ENCODE peak calls at places on chromosomes 16 and 17, in nine cellular contexts. One of them, this sample, is unnamed. For H3K9me3, the result is how much of the 10 kb centered on the place peaks cover.

GRCh38 chr17:73247728-73248127 is 14.0 kb downstream of the CPSF4L start:
- DNase-seq in tibial nerve: no peak
- DNase-seq in heart right ventricle: no peak
- DNase-seq in fibroblast of lung: no peak
- DNase-seq in K562: no peak
- DNase-seq in A549: peak
- DNase-seq in neural progenitor cell: no peak
- DNase-seq in suprapubic skin: no peak
- DNase-seq in tibial artery: no peak
- DNase-seq in this sample: no peak

GRCh38 chr17:75842963-75843576 is 1.1 kb downstream of the UNC13D start:
- DNase-seq in K562: peak
- DNase-seq in fibroblast of lung: no peak
- DNase-seq in suprapubic skin: no peak
- DNase-seq in heart right ventricle: no peak
- DNase-seq in A549: no peak
- DNase-seq in tibial nerve: no peak
- DNase-seq in neural progenitor cell: no peak
- DNase-seq in tibial artery: no peak
- DNase-seq in this sample: no peak

GRCh38 chr17:67994827-67995567 is 1.3 kb downstream of the C17orf58 start:
- DNase-seq in neural progenitor cell: no peak
- DNase-seq in fibroblast of lung: peak
- DNase-seq in heart right ventricle: no peak
- DNase-seq in tibial nerve: no peak
- DNase-seq in tibial artery: no peak
- DNase-seq in K562: no peak
- DNase-seq in suprapubic skin: no peak
- DNase-seq in A549: peak
- DNase-seq in this sample: peak

GRCh38 chr16:86517652-86518258 is 7.4 kb downstream of the FOXF1 start:
- DNase-seq in heart right ventricle: peak
- DNase-seq in fibroblast of lung: peak
- DNase-seq in K562: peak
- DNase-seq in tibial artery: peak
- DNase-seq in tibial nerve: peak
- DNase-seq in neural progenitor cell: peak
- DNase-seq in A549: peak
- DNase-seq in suprapubic skin: no peak
- DNase-seq in this sample: peak

GRCh38 chr16:9055115-9055514 is 36.3 kb upstream of the HAPSTR1 start:
- DNase-seq in tibial nerve: no peak
- DNase-seq in tibial artery: no peak
- DNase-seq in K562: no peak
- DNase-seq in fibroblast of lung: no peak
- DNase-seq in neural progenitor cell: no peak
- DNase-seq in heart right ventricle: no peak
- DNase-seq in A549: no peak
- DNase-seq in suprapubic skin: no peak
- DNase-seq in this sample: no peak

GRCh38 chr17:76586741-76587487 is 1.3 kb upstream of the ST6GALNAC2 start:
- DNase-seq in heart right ventricle: no peak
- DNase-seq in tibial artery: no peak
- DNase-seq in fibroblast of lung: no peak
- DNase-seq in suprapubic skin: no peak
- DNase-seq in tibial nerve: no peak
- DNase-seq in K562: no peak
- DNase-seq in neural progenitor cell: peak
- DNase-seq in A549: no peak
- DNase-seq in this sample: peak

GRCh38 chr17:64707077-64707591 is 45.0 kb upstream of the SMURF2 start:
- DNase-seq in tibial nerve: peak
- DNase-seq in heart right ventricle: peak
- DNase-seq in neural progenitor cell: no peak
- DNase-seq in fibroblast of lung: peak
- DNase-seq in K562: no peak
- DNase-seq in tibial artery: peak
- DNase-seq in suprapubic skin: peak
- DNase-seq in A549: peak
- DNase-seq in this sample: peak

GRCh38 chr16:89925596-89926079 is 2.5 kb downstream of the TUBB3 start:
- DNase-seq in tibial nerve: no peak
- DNase-seq in tibial artery: no peak
- DNase-seq in heart right ventricle: no peak
- DNase-seq in fibroblast of lung: no peak
- DNase-seq in A549: no peak
- DNase-seq in K562: no peak
- DNase-seq in suprapubic skin: no peak
- DNase-seq in neural progenitor cell: peak
- DNase-seq in this sample: no peak

GRCh38 chr16:29972500-29972899 is 1.2 kb upstream of the TAOK2 start:
- DNase-seq in heart right ventricle: no peak
- DNase-seq in A549: no peak
- DNase-seq in K562: no peak
- DNase-seq in suprapubic skin: no peak
- DNase-seq in fibroblast of lung: no peak
- DNase-seq in neural progenitor cell: no peak
- DNase-seq in tibial artery: peak
- DNase-seq in tibial nerve: no peak
- DNase-seq in this sample: no peak

GRCh38 chr17:12302711-12303110 is 282.0 kb downstream of the MAP2K4 start:
- DNase-seq in heart right ventricle: no peak
- DNase-seq in K562: no peak
- DNase-seq in fibroblast of lung: no peak
- DNase-seq in A549: no peak
- DNase-seq in suprapubic skin: no peak
- DNase-seq in tibial artery: no peak
- DNase-seq in tibial nerve: no peak
- DNase-seq in neural progenitor cell: no peak
- DNase-seq in this sample: no peak

GRCh38 chr17:61335845-61336655 is 63.6 kb upstream of the TBX2 start:
- DNase-seq in suprapubic skin: no peak
- DNase-seq in fibroblast of lung: peak
- DNase-seq in neural progenitor cell: no peak
- DNase-seq in K562: no peak
- DNase-seq in tibial nerve: no peak
- DNase-seq in A549: peak
- DNase-seq in tibial artery: no peak
- DNase-seq in heart right ventricle: peak
- DNase-seq in this sample: peak

GRCh38 chr16:81449899-81450608 is 5.4 kb downstream of the CMIP start:
- DNase-seq in suprapubic skin: no peak
- DNase-seq in A549: no peak
- DNase-seq in tibial nerve: no peak
- DNase-seq in neural progenitor cell: no peak
- DNase-seq in tibial artery: no peak
- DNase-seq in fibroblast of lung: no peak
- DNase-seq in K562: no peak
- DNase-seq in heart right ventricle: no peak
- DNase-seq in this sample: no peak

GRCh38 chr17:21287703-21288449 is 3.4 kb downstream of the MAP2K3 start:
- DNase-seq in neural progenitor cell: no peak
- DNase-seq in K562: no peak
- DNase-seq in suprapubic skin: peak
- DNase-seq in heart right ventricle: peak
- DNase-seq in fibroblast of lung: peak
- DNase-seq in tibial nerve: peak
- DNase-seq in A549: peak
- DNase-seq in tibial artery: peak
- DNase-seq in this sample: peak

DNA sequence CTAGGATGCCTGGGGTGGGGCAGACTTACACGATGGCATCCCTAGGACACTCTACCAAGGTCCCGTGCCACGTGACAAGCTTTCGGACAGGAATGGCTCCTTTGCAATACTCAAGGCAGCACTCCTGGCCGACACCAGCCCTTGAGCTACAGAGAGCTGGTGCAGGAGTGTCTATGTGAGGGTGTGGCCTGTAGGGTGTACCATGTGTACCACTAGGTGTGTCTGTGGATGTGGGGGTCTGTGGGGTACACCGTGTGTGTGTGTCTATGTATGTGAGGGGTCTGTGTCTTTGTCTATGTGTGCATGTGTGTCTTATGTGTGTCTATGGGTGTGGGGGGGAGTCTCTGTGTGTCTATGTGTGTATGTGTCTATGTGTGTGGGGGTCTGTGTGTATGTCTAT is 1.9 kb upstream of the TLE7 start:
- DNase-seq in tibial artery: no peak
- DNase-seq in heart right ventricle: no peak
- DNase-seq in neural progenitor cell: no peak
- DNase-seq in fibroblast of lung: no peak
- DNase-seq in tibial nerve: no peak
- DNase-seq in suprapubic skin: no peak
- DNase-seq in A549: no peak
- DNase-seq in K562: no peak
- DNase-seq in this sample: no peak
- H3K9me3 ChIP-seq in tibial artery: half or more
- H3K9me3 ChIP-seq in heart right ventricle: under half
- H3K9me3 ChIP-seq in neural progenitor cell: under half
- H3K9me3 ChIP-seq in fibroblast of lung: under half
- H3K9me3 ChIP-seq in tibial nerve: under half
- H3K9me3 ChIP-seq in suprapubic skin: under half
- H3K9me3 ChIP-seq in A549: half or more
- H3K9me3 ChIP-seq in K562: under half
- H3K9me3 ChIP-seq in this sample: under half

GRCh38 chr16:49622421-49623402 is 233.2 kb downstream of the ZNF423 start:
- DNase-seq in heart right ventricle: no peak
- DNase-seq in tibial artery: peak
- DNase-seq in fibroblast of lung: no peak
- DNase-seq in K562: no peak
- DNase-seq in suprapubic skin: peak
- DNase-seq in neural progenitor cell: no peak
- DNase-seq in A549: no peak
- DNase-seq in tibial nerve: no peak
- DNase-seq in this sample: no peak
- H3K27ac ChIP-seq in heart right ventricle: no peak
- H3K27ac ChIP-seq in tibial artery: no peak
- H3K27ac ChIP-seq in fibroblast of lung: no peak
- H3K27ac ChIP-seq in K562: no peak
- H3K27ac ChIP-seq in suprapubic skin: no peak
- H3K27ac ChIP-seq in neural progenitor cell: no peak
- H3K27ac ChIP-seq in A549: no peak
- H3K27ac ChIP-seq in tibial nerve: no peak
- H3K27ac ChIP-seq in this sample: no peak

DNA sequence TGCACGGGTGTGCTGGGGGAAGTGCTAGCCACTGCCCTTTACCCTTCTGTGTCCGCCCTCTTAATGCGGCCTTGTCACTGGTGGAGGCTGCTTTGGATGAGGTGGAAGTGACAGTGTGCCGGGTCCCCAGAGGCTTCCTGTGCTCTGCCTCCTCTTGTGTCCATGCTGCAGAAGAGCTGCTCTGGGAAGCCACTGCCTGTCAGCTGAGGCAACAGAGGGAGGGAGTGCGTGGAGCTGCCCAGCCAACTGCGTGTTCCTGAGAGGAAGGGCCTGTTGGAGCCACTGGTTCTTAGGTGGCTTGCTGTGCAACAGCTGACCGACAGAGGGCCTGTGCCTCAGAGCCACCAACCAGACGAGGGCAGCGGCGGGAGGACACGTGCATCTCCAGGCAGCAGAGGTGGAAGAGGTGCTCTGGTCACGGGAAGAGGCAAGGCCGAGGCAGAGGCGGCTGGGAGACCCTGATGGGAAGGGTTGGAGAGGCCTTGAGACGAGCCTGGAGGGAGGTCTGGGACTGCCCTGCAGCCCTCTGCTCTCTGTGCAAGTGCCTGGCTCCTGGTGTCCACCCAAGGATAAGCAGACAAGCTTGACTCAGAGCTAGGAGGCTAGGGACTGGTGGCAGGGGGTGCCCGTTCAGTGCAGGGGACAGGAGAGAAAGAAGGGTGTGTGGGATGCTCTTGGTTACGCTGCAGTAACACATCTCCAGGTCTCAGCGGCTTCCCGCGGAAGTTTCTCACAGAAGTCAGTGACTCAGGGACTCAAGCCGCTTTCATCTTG is 25.4 kb downstream of the B9D1 start:
- DNase-seq in fibroblast of lung: peak
- DNase-seq in K562: no peak
- DNase-seq in tibial nerve: no peak
- DNase-seq in neural progenitor cell: peak
- DNase-seq in heart right ventricle: no peak
- DNase-seq in A549: peak
- DNase-seq in suprapubic skin: no peak
- DNase-seq in tibial artery: no peak
- DNase-seq in this sample: no peak
- TF ChIP-seq CTCF in fibroblast of lung: no peak
- TF ChIP-seq CTCF in K562: peak
- TF ChIP-seq CTCF in tibial nerve: peak
- TF ChIP-seq CTCF in neural progenitor cell: peak
- TF ChIP-seq CTCF in heart right ventricle: no peak
- TF ChIP-seq CTCF in A549: no peak
- TF ChIP-seq CTCF in suprapubic skin: peak
- TF ChIP-seq CTCF in tibial artery: no peak
- TF ChIP-seq CTCF in this sample: peak

DNA sequence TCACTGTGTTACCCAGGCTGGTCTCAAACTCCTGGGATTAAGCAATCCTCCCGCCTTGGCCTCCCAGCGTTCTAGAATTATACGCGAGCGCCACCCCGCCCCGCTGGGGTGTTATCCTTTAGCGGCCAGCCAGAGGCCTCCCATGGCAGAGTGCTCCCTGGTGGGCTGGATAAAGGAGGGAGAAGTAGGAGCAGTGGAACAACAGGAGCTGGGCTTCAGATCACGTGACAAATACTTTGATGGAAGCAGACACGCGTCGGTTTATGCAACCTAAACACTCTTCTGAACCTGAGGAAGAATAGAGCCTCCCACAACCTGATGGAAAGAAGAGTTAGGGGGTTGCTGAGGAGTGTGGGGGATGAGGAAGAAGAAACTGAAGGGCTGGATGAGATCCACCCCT is 2114.0 kb downstream of the TP53TG3F start:
- DNase-seq in heart right ventricle: no peak
- DNase-seq in A549: no peak
- DNase-seq in suprapubic skin: no peak
- DNase-seq in fibroblast of lung: no peak
- DNase-seq in K562: no peak
- DNase-seq in tibial artery: no peak
- DNase-seq in neural progenitor cell: no peak
- DNase-seq in tibial nerve: no peak
- DNase-seq in this sample: no peak
- H3K9me3 ChIP-seq in heart right ventricle: under half
- H3K9me3 ChIP-seq in A549: under half
- H3K9me3 ChIP-seq in suprapubic skin: under half
- H3K9me3 ChIP-seq in fibroblast of lung: under half
- H3K9me3 ChIP-seq in K562: under half
- H3K9me3 ChIP-seq in tibial artery: under half
- H3K9me3 ChIP-seq in neural progenitor cell: under half
- H3K9me3 ChIP-seq in tibial nerve: under half
- H3K9me3 ChIP-seq in this sample: under half

This sample was measured in thyroid gland.